ENCODE peak calls at places on chromosomes 1 and 21, in five cellular contexts. S is neuronal stem cell, G is mesenchymal stem cell, J is H9, P is H1. M is an unnamed sample.

GRCh38 chr1:114554577-114554976 is 26.8 kb downstream of the BCAS2 start:
- DNase-seq in S (no peak), G (no peak), J (no peak), P (no peak), M (peak; percentile 6)

GRCh38 chr1:36366091-36366661 is 19.5 kb downstream of the STK40 start:
- DNase-seq in S (peak; percentile 57), G (peak; percentile 53), J (peak; percentile 71), P (no peak), M (no peak)

GRCh38 chr1:156706647-156707008 is 1.2 kb upstream of the CRABP2 start:
- DNase-seq in S (peak; percentile 78), G (peak; percentile 66), J (peak; percentile 82), P (no peak), M (peak; percentile 65)

GRCh38 chr1:107309962-107310361 is 169.1 kb downstream of the NTNG1 start:
- DNase-seq in S (no peak), G (no peak), J (no peak), P (no peak), M (no peak)

GRCh38 chr1:177228721-177229088 is 57.9 kb downstream of the BRINP2 start:
- DNase-seq in S (no peak), G (peak; percentile 31), J (no peak), P (no peak), M (peak; percentile 2)

GRCh38 chr1:194705123-194705522 is 1518.7 kb upstream of the B3GALT2 start:
- DNase-seq in S (no peak), G (no peak), J (no peak), P (no peak), M (peak; percentile 56)

GRCh38 chr1:10901894-10902805 is 105.7 kb upstream of the CASZ1 start:
- DNase-seq in S (no peak), G (no peak), J (no peak), P (no peak), M (peak; percentile 63)

GRCh38 chr21:37176716-37177115 is 90.4 kb downstream of the VPS26C start:
- DNase-seq in S (no peak), G (no peak), J (no peak), P (no peak), M (peak; percentile 77)

GRCh38 chr1:229407206-229408026 is 26.5 kb downstream of the ACTA1 start:
- DNase-seq in S (no peak), G (peak; percentile 7), J (no peak), P (peak; percentile 66), M (peak; percentile 58)

GRCh38 chr1:161732319-161732718 is 11.0 kb downstream of the FCRLB start:
- DNase-seq in S (no peak), G (no peak), J (no peak), P (no peak), M (no peak)

GRCh38 chr1:19003371-19004290 is 47.2 kb upstream of the IFFO2 start:
- DNase-seq in S (no peak), G (no peak), J (no peak), P (peak; percentile 11), M (no peak)

GRCh38 chr1:41678141-41678878 is 193.8 kb upstream of the EDN2 start:
- DNase-seq in S (no peak), G (no peak), J (no peak), P (no peak), M (no peak)

GRCh38 chr1:10726355-10726754 is 70.1 kb downstream of the CASZ1 start:
- DNase-seq in S (no peak), G (no peak), J (no peak), P (no peak), M (no peak)

GRCh38 chr1:54298284-54299033 is 98.5 kb downstream of the MRPL37 start:
- DNase-seq in S (no peak), G (no peak), J (no peak), P (no peak), M (no peak)
- H2BK12ac ChIP-seq in S (no peak overlapping the region), G (no peak overlapping the region), J (no peak overlapping the region), P (no peak overlapping the region), M (no peak overlapping the region)

GRCh38 chr1:236657398-236657797 is 28.9 kb upstream of the ACTN2 start:
- DNase-seq in S (no peak), G (no peak), J (no peak), P (no peak), M (no peak)
- H2BK12ac ChIP-seq in S (no peak overlapping the region), G (no peak overlapping the region), J (no peak overlapping the region), P (no peak overlapping the region), M (no peak overlapping the region)

DNA sequence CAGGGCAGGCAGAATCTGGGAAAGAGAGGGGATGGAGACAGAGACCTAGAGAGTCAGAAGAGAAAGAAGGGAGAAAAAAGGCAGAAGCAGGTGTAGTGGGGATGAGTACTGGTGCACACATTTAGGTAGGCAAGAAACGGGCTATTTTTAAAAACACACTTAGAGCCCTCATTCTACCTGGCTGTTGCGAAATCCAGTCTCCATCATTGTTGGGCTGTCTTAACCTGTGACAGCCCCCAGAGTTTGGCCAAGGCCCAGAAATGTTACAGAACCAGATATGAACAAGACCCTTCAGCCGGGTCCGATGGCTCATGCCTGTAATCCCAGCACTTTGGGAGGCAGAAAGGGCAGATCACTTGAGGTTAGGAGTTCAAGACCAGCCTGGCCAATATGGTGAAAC is 12.6 kb upstream of the KDF1 start:
- DNase-seq in S (no peak), G (no peak), J (no peak), P (no peak), M (no peak)
- H2BK12ac ChIP-seq in S (no peak overlapping the region), G (no peak overlapping the region), J (no peak overlapping the region), P (no peak overlapping the region), M (no peak overlapping the region)

DNA sequence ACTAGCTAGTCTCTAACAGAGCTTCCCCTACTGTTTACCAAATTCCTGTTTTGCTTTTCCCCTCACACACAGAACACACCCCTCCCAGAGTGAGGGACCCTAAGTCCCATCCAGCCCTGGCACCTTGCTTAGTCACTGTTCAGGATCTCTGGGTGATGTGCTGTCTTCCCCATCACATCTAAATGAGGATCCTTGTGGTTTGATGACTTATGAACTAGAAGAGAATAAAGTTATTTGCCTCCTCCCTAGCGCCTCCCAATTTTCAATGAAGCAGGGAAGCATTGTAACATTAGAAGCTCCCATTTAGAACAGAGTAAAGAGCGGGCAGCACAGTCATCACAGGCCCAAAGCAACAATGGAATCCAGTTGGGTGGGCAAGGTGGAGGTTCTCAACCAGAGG is 27.0 kb downstream of the DISC1 start:
- DNase-seq in S (no peak), G (no peak), J (no peak), P (no peak), M (no peak)
- H2BK12ac ChIP-seq in S (no peak overlapping the region), G (no peak overlapping the region), J (no peak overlapping the region), P (no peak overlapping the region), M (no peak overlapping the region)

GRCh38 chr1:220307528-220308100 is 35.4 kb upstream of the RAB3GAP2 start:
- DNase-seq in S (no peak), G (no peak), J (no peak), P (no peak), M (no peak)
- H2BK12ac ChIP-seq in S (no peak overlapping the region), G (no peak overlapping the region), J (no peak overlapping the region), P (no peak overlapping the region), M (no peak overlapping the region)

DNA sequence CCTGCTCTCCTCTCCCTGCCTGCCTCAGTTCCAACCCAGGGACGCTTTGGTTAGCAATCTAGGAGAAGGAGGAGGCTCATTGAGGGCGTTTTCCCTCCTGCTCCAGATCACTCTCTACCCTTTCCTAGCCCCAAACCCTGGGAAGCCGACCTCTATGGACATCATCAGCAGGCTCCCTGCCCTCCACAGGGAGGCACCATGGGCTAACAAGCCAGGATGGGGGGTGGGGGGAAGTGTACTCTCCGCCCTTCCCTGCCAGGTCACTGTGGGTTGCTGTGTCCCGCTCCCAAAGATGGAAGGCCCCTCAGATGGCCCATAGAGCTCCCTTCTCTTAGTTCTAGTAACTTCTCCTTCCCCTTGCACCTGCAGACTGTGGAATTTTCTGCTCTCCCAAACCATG is 35.7 kb downstream of the KCND3 start:
- DNase-seq in S (no peak), G (no peak), J (no peak), P (no peak), M (no peak)
- H2BK12ac ChIP-seq in S (no peak overlapping the region), G (no peak overlapping the region), J (no peak overlapping the region), P (no peak overlapping the region), M (no peak overlapping the region)

DNA sequence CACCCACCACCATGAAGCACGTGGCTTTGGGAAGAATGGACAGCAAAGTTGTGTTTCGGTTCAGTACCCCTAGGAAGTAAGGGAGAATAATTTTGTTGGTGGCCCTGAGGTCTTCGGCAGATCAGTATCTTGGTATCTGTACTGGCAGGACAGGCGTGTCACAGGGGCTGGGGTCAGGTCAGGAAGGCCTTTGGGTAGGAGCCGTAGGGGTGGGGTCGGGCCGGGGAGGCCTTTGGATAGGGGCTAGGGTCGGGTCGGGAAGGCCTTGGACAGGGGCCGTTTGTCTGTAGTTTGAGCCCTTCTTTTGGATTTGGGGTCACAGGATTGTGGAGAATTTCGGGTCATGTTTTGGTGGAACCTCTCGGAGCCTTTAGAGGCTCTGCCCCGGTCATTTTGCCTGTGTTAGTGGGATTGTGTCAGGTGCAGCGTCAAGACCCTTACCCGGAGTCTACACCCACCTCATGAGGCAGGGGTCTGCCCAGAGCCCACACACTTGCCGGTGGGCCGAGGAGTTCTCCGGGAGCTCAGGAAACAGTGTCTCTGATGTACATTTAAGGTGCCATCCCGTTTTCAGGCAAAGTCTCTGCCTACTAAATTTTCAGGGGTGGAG is 75.3 kb upstream of the COL6A1 start:
- DNase-seq in S (no peak), G (no peak), J (no peak), P (no peak), M (no peak)
- H2BK12ac ChIP-seq in S (no peak overlapping the region), G (no peak overlapping the region), J (no peak overlapping the region), P (no peak overlapping the region), M (no peak overlapping the region)

GRCh38 chr1:31913968-31914367 is 24.2 kb downstream of the PTP4A2 start:
- DNase-seq in S (no peak), G (no peak), J (no peak), P (no peak), M (no peak)

GRCh38 chr1:31912087-31912780 is 25.9 kb downstream of the PTP4A2 start:
- DNase-seq in S (no peak), G (no peak), J (no peak), P (no peak), M (no peak)

GRCh38 chr1:31906557-31906956 is 31.6 kb downstream of the PTP4A2 start:
- DNase-seq in S (no peak), G (no peak), J (no peak), P (no peak), M (no peak)

GRCh38 chr1:31912839-31913239 is 25.3 kb downstream of the PTP4A2 start:
- DNase-seq in S (no peak), G (no peak), J (no peak), P (no peak), M (no peak)

GRCh38 chr1:31910933-31911332 is 27.2 kb downstream of the PTP4A2 start:
- DNase-seq in S (no peak), G (no peak), J (no peak), P (no peak), M (no peak)
- H2BK12ac ChIP-seq in S (no peak overlapping the region), G (no peak overlapping the region), J (no peak overlapping the region), P (no peak overlapping the region), M (no peak overlapping the region)